ENCODE peak calls at places on chromosomes 16 and 17, in eight cellular contexts. Z is adrenal gland, T is cardiac septum, H is Ammon's horn, B is endothelial cell, E is AG08395, L is posterior cingulate gyrus, W is HT-29. A is an unnamed sample.
A peak's percentile ranks its signal among the peaks of the same experiment; 100 is the strongest.

GRCh38 chr17:76737676-76738467 is at the start of gene MFSD11:
- DNase-seq in W (peak; percentile 93), L (peak; percentile 85), T (peak; percentile 96), H (peak; percentile 92), Z (peak; percentile 92), E (peak; percentile 96), B (peak; percentile 93), A (peak; percentile 97)

GRCh38 chr16:84538441-84538840 is 34.0 kb upstream of the MEAK7 start:
- DNase-seq in T (no peak), W (no peak), E (no peak), Z (no peak), L (no peak), H (no peak), B (no peak), A (no peak)

GRCh38 chr17:27577124-27577761 is 53.7 kb upstream of the LGALS9 start:
- DNase-seq in T (no peak), Z (no peak), B (no peak), L (peak; percentile 57), H (peak; percentile 83), E (peak; percentile 42), W (no peak), A (no peak)

GRCh38 chr17:27569884-27570577 is 61.0 kb upstream of the LGALS9 start:
- DNase-seq in T (no peak), L (no peak), E (no peak), B (no peak), W (no peak), H (no peak), Z (no peak), A (peak; percentile 62)

GRCh38 chr17:75645501-75645888 is 12.3 kb downstream of the SMIM5 start:
- DNase-seq in W (peak; percentile 96), B (no peak), T (no peak), L (no peak), Z (no peak), H (no peak), E (no peak), A (no peak)

GRCh38 chr16:68972720-68973119 is 129.4 kb downstream of the TANGO6 start:
- DNase-seq in W (peak; percentile 35), Z (no peak), B (peak; percentile 48), E (peak; percentile 41), H (no peak), L (no peak), T (no peak), A (no peak)

GRCh38 chr17:62670202-62670821 is 42.8 kb downstream of the MRC2 start:
- DNase-seq in L (no peak), W (no peak), B (no peak), E (no peak), T (no peak), Z (no peak), H (no peak), A (peak; percentile 76)

GRCh38 chr17:1649116-1649843 is 386 bp downstream of the RILP start:
- DNase-seq in T (peak; percentile 92), E (peak; percentile 93), L (peak; percentile 81), H (peak; percentile 71), B (peak; percentile 74), W (peak; percentile 80), Z (peak; percentile 87), A (peak; percentile 97)

GRCh38 chr16:30063278-30063892 is 2.2 kb upstream of the ALDOA start:
- DNase-seq in L (no peak), E (no peak), H (no peak), B (no peak), T (no peak), W (no peak), Z (no peak), A (no peak)

GRCh38 chr17:9016941-9017552 is 4.3 kb upstream of the NTN1 start:
- DNase-seq in W (no peak), H (no peak), E (no peak), B (no peak), L (no peak), Z (no peak), T (no peak), A (no peak)

GRCh38 chr16:695355-696089 is 5.3 kb upstream of the WDR24 start:
- DNase-seq in Z (no peak), L (peak; percentile 79), W (peak; percentile 66), B (no peak), H (no peak), E (no peak), T (no peak), A (no peak)

GRCh38 chr16:81500833-81501521 is 56.4 kb downstream of the CMIP start:
- DNase-seq in L (no peak), Z (no peak), T (no peak), W (peak; percentile 19), B (no peak), H (no peak), E (peak; percentile 58), A (peak; percentile 87)

GRCh38 chr17:2689411-2690164 is 22.0 kb downstream of the CLUH start:
- DNase-seq in H (no peak), B (no peak), L (no peak), E (no peak), T (peak; percentile 71), W (no peak), Z (no peak), A (peak; percentile 80)

GRCh38 chr16:68893710-68894705 is 50.7 kb downstream of the TANGO6 start:
- DNase-seq in H (no peak), L (no peak), E (no peak), W (peak; percentile 48), B (peak; percentile 51), T (no peak), Z (no peak), A (no peak)

GRCh38 chr17:35080536-35080935 is 17.0 kb upstream of the RFFL start:
- DNase-seq in H (no peak), L (no peak), E (no peak), B (no peak), W (no peak), T (no peak), Z (no peak), A (no peak)

GRCh38 chr16:8587065-8587464 is 3.2 kb downstream of the TMEM114 start:
- DNase-seq in B (no peak), L (no peak), W (no peak), E (no peak), Z (no peak), H (no peak), T (no peak), A (no peak)

GRCh38 chr17:31588034-31588433 is 196.6 kb downstream of the RAB11FIP4 start:
- DNase-seq in B (no peak), L (no peak), H (no peak), E (no peak), T (no peak), W (no peak), Z (no peak), A (peak; percentile 11)

GRCh38 chr16:28863929-28864886 is 565 bp downstream of the SH2B1 start:
- DNase-seq in E (peak; percentile 49), Z (no peak), L (no peak), T (no peak), H (no peak), B (peak; percentile 30), W (no peak), A (no peak)

GRCh38 chr17:5019475-5019956 is 15.7 kb downstream of the SLC52A1 start:
- DNase-seq in B (no peak), E (peak; percentile 49), H (no peak), L (no peak), Z (no peak), W (peak; percentile 7), T (no peak), A (no peak)

GRCh38 chr17:44307387-44308186 is 814 bp upstream of the RUNDC3A start:
- DNase-seq in T (no peak), H (peak; percentile 85), W (no peak), B (peak; percentile 46), E (peak; percentile 63), L (peak; percentile 70), Z (peak; percentile 73), A (no peak)

GRCh38 chr17:73343168-73343634 is 31.4 kb upstream of the CDC42EP4 start:
- DNase-seq in B (no peak), W (no peak), Z (peak; percentile 50), H (peak; percentile 88), T (no peak), E (peak; percentile 81), L (peak; percentile 83), A (peak; percentile 87)

A was measured in posterior vena cava.